ENCODE peak calls at places on chromosomes 13 and 19, in eight cellular contexts. L, Y, A, G, E, S, M and K are unnamed samples.

GRCh38 chr19:44796701-44797115 is 12.2 kb upstream of the BCAM start:
- DNase-seq in G (no peak), M (no peak), E (no peak), S (peak), A (no peak), Y (peak), L (peak), K (no peak)

GRCh38 chr13:93859666-93860065 is 619.8 kb downstream of the DCT start:
- DNase-seq in A (peak), M (no peak), S (no peak), G (no peak), L (peak), E (no peak), Y (no peak), K (no peak)

GRCh38 chr19:4444765-4445741 is 12.5 kb downstream of the UBXN6 start:
- DNase-seq in M (no peak), L (no peak), Y (no peak), G (no peak), A (no peak), E (no peak), S (no peak), K (no peak)

GRCh38 chr19:27746691-27747380 is 1466.1 kb downstream of the UQCRFS1 start:
- DNase-seq in E (no peak), G (no peak), A (no peak), S (peak), L (peak), M (peak), Y (peak), K (peak)

GRCh38 chr19:16462757-16463250 is 9.0 kb downstream of the EPS15L1 start:
- DNase-seq in Y (peak), E (no peak), S (no peak), A (no peak), L (peak), M (no peak), G (no peak), K (no peak)

GRCh38 chr13:98845726-98846125 is 93.3 kb upstream of the SLC15A1 start:
- DNase-seq in L (no peak), S (no peak), A (no peak), Y (no peak), M (no peak), G (no peak), E (no peak), K (no peak)

GRCh38 chr19:51144482-51145045 is 2.5 kb downstream of the SIGLEC7 start:
- DNase-seq in Y (no peak), S (no peak), M (no peak), A (no peak), E (no peak), L (no peak), G (no peak), K (no peak)

GRCh38 chr13:67231481-67231940 is 1.4 kb upstream of the PCDH9 start:
- DNase-seq in Y (no peak), M (no peak), L (no peak), S (no peak), E (no peak), G (no peak), A (no peak), K (no peak)

GRCh38 chr19:32437096-32437495 is 31.5 kb downstream of the DPY19L3 start:
- DNase-seq in G (no peak), A (no peak), M (no peak), L (no peak), Y (no peak), S (no peak), E (no peak), K (no peak)

GRCh38 chr13:23679214-23679613 is 109.0 kb downstream of the TNFRSF19 start:
- DNase-seq in L (peak), Y (no peak), M (no peak), E (no peak), S (no peak), G (no peak), A (no peak), K (no peak)

GRCh38 chr13:102251817-102252216 is 150.0 kb downstream of the FGF14 start:
- DNase-seq in M (no peak), A (no peak), L (no peak), E (no peak), Y (no peak), G (no peak), S (no peak), K (no peak)

GRCh38 chr13:41645313-41645712 is 188.0 kb downstream of the RGCC start:
- DNase-seq in G (no peak), Y (no peak), A (peak), M (no peak), E (peak), L (peak), S (peak), K (no peak)

GRCh38 chr19:33247441-33247819 is 21.8 kb upstream of the SLC7A10 start:
- DNase-seq in E (no peak), G (no peak), A (no peak), Y (no peak), L (no peak), M (no peak), S (no peak), K (no peak)

GRCh38 chr13:110422913-110423688 is 116.0 kb downstream of the COL4A2 start:
- DNase-seq in M (no peak), G (no peak), L (no peak), S (no peak), A (no peak), Y (no peak), E (no peak), K (no peak)

GRCh38 chr13:48853381-48854102 is 122.2 kb upstream of the FNDC3A start:
- DNase-seq in Y (no peak), S (no peak), L (peak), M (no peak), A (no peak), E (no peak), G (no peak), K (no peak)

GRCh38 chr19:57190301-57190700 is 999 bp upstream of the ZNF264 start:
- DNase-seq in L (no peak), E (no peak), Y (no peak), S (no peak), G (no peak), M (no peak), A (no peak), K (no peak)
- H3K4me3 ChIP-seq in L (no peak), E (no peak), Y (no peak), S (no peak), G (no peak), M (no peak), A (no peak), K (no peak)

DNA sequence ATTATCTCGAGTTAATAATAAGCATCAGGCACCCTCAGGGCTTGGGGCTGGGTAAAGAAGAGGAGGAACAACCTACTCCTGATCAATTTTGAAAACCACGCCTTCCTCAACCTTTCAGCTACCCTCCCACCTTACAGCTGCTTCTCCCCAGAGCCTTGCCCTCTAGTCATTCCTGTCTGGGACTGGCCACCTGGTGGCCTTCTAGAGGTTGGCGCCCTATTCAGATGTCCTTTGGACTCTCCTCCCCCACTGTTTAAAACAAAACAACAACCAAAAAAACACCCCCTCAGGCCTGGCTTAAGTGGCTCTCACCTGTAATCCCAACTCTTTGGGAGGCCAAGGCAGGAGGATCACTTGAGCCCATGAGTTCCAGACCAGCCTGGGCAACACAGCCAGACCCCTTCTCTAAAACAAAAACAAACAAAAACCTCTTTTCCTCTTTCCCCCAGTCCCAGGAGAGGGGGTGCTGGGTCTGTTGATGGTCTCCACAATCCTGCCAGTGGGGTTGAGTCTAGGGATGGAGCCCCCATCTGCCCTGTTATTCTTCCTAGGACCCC is 62.3 kb downstream of the CCDC70 start:
- DNase-seq in E (no peak), S (no peak), G (no peak), A (no peak), L (no peak), Y (peak), M (peak), K (peak)
- TF ChIP-seq CTCF in E (no peak), S (no peak), G (no peak), A (peak), L (peak), Y (no peak), M (no peak), K (peak)

DNA sequence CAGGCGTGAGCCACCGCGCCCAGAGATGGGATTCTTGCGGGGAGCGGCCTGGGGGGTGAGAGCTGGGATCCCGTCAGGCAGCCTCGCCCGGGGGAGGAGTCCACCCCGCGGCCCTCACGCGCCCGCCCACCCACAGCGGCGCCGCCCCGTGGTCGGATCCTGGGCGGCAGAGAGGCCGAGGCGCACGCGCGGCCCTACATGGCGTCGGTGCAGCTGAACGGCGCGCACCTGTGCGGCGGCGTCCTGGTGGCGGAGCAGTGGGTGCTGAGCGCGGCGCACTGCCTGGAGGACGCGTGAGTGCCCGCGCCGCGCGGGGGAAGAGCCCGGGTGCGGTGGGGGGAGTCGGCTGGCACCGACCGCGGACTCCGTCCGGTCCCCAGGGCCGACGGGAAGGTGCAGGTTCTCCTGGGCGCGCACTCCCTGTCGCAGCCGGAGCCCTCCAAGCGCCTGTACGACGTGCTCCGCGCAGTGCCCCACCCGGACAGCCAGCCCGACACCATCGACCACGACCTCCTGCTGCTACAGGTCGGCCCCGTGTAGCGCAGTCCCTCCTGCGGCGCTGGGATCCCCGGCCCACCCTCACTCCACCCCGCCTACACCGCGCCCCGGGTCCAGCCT is 1.1 kb downstream of the CFD start:
- DNase-seq in A (peak), L (peak), Y (peak), M (peak), G (peak), E (peak), S (peak), K (peak)
- H3K27ac ChIP-seq in A (no peak), L (no peak), Y (no peak), M (peak), G (peak), E (no peak), S (no peak), K (peak)

GRCh38 chr19:55623130-55623868 is 1.1 kb downstream of the ZNF784 start:
- DNase-seq in M (no peak), A (no peak), L (no peak), E (no peak), G (no peak), Y (no peak), S (no peak), K (no peak)
- H3K4me3 ChIP-seq in M (no peak), A (no peak), L (no peak), E (peak), G (peak), Y (no peak), S (no peak), K (no peak)

GRCh38 chr19:14472202-14472961 is 2.8 kb downstream of the PTGER1 start:
- DNase-seq in S (peak), G (no peak), A (no peak), Y (peak), M (peak), E (peak), L (peak), K (peak)
- TF ChIP-seq CTCF in S (peak), G (peak), A (peak), Y (no peak), M (peak), E (peak), L (peak), K (peak)

DNA sequence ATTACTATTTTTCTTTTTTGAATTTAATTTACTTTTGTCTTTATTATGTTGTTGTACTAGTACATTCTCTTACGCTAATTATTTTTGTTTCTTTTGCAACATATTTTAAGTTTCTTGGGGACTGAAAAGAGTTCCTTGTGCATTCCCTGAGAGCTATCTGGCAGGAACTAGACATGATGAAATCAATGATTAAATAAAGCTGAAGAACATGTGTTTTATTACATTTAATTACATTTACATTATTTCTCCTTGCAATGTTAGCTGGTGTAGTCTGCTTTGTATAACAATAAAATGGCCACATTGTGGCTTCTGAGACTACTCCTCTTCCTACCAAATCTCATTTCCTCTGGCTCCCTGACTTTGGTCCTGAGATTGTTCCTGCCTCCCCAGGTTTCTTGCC is 244.9 kb downstream of the NDFIP2 start:
- DNase-seq in Y (no peak), L (no peak), E (no peak), G (no peak), M (no peak), A (no peak), S (no peak), K (no peak)
- H3K27ac ChIP-seq in Y (no peak), L (no peak), E (no peak), G (no peak), M (peak), A (no peak), S (no peak), K (no peak)

DNA sequence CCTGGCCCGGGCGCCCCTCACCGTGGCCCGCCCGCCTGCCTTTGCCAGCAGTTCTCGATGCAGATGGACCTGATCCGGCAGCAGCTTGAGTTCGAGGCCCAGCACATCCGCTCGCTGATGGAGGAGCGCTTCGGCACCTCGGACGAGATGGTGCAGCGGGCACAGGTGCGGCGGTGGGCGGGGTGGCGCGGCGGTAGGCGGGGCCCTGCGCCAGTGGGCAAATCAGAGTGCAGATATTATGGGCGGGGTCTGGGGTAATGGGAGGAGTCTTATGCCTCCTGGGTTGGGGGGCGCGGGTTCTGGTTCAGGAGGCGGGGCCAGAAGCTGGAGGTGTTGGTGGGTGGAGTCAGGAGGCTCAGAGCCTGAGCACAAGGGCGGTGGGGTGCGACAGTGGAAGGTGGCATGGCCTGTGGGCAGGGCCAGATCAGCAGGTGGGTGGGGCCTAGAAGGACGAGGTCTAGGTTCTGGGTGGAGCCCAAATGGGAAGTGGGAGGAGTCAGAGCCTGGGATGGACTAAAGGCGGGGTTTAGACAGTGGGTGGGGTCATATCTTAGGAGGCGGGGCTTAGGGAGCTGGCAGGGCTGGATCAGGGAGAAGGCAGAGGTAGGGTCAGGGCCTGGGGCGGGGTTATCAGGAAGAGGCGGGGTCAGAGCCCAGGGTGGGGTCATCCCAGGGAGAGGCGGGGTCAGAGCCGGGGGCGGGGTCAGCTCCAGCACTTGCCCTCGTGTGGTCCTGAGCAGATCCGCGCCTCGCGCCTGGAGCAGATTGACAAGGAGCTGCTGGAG is 5.6 kb downstream of the APC2 start:
- DNase-seq in A (no peak), G (no peak), S (peak), Y (peak), M (peak), E (no peak), L (peak), K (peak)
- H3K4me3 ChIP-seq in A (no peak), G (no peak), S (no peak), Y (peak), M (no peak), E (no peak), L (no peak), K (no peak)

GRCh38 chr13:44867825-44868224 is 121.4 kb downstream of the NUFIP1 start:
- DNase-seq in S (no peak), E (no peak), M (no peak), A (no peak), L (no peak), Y (no peak), G (no peak), K (no peak)

GRCh38 chr13:44872751-44873150 is 116.5 kb downstream of the NUFIP1 start:
- DNase-seq in L (no peak), S (no peak), G (no peak), E (no peak), M (no peak), Y (no peak), A (no peak), K (no peak)

GRCh38 chr13:44868397-44868796 is 120.9 kb downstream of the NUFIP1 start:
- DNase-seq in L (no peak), A (no peak), Y (no peak), G (no peak), M (no peak), S (no peak), E (no peak), K (no peak)

GRCh38 chr13:44869167-44869566 is 120.1 kb downstream of the NUFIP1 start:
- DNase-seq in G (no peak), Y (no peak), S (no peak), E (no peak), M (no peak), A (no peak), L (no peak), K (no peak)

DNA sequence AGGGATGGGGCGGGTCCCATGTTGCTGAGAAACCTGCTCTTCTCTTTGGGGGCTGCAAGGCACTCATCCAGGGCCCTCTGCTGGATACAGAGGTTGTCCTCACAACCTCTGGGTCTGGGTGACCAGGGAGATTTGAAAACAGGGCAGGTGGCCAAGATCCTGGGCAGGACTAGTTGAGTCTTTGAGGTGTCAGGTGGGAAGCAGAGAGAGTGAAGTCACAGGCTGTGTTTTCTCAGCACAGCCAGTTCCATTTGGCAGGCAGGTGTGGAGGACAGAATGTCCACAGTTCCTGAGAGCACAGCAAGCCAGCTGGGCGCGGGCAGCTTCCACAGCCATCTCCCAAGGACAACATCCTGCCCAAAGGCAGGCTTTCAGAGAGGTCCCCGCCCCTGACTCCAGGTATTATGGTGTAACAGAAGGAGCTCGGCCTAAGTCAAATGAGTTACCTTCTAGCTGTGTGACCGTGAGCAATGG is 118.8 kb downstream of the NUFIP1 start:
- DNase-seq in Y (peak), L (no peak), M (no peak), E (no peak), S (peak), A (no peak), G (no peak), K (no peak)
- TF ChIP-seq CTCF in Y (no peak), L (no peak), M (no peak), E (no peak), S (no peak), A (no peak), G (no peak), K (no peak)

GRCh38 chr19:58466760-58467589 is at the start of gene ZNF324:
- DNase-seq in M (peak), Y (peak), L (peak), S (peak), G (peak), A (peak), E (peak), K (peak)

GRCh38 chr19:58469241-58470013 is 2.5 kb downstream of the ZNF324 start:
- DNase-seq in M (no peak), S (no peak), G (no peak), L (no peak), Y (no peak), E (no peak), A (no peak), K (no peak)

GRCh38 chr19:58468216-58468839 is 1.4 kb downstream of the ZNF324 start:
- DNase-seq in A (no peak), E (no peak), S (no peak), G (no peak), L (peak), M (no peak), Y (no peak), K (no peak)

GRCh38 chr19:58471736-58472135 is 4.4 kb upstream of the ZNF446 start:
- DNase-seq in G (no peak), S (no peak), Y (no peak), L (no peak), A (no peak), E (no peak), M (no peak), K (no peak)

DNA sequence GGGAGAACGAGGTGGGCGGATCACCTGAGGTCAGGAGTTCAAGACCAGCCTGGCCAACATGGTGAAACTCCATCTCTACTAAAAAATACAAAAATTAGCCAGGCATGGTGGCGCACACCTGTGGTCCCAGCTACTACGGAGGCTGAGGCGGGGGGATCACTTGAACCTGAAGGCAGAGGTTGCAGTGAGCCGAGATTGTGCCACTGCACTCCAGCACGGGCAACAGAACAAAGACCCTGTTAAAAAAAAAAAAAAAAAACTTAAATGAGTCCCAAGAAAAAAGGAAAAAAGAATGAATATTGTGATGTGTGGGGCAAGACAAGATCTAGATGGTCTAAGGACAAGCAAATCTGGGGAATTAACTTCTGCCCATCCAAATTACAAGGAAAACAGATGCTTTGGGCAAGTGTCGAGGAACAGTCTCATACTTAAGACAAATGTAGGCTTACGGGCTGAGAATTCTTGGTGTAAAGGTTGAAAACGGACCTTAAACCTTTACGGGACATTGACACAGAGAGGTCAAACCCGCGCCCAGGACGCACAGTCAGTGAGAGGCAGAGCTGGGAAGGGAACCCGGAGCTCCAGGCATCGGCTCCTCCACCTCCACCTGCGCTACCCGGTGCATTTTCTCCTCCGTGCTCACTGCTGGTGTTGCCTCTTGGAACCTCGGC is 656 bp upstream of the ZNF324 start:
- DNase-seq in G (no peak), Y (no peak), L (no peak), M (peak), A (no peak), E (no peak), S (no peak), K (no peak)
- H3K27ac ChIP-seq in G (no peak), Y (no peak), L (no peak), M (peak), A (no peak), E (peak), S (no peak), K (no peak)